ENCODE peak calls at places on chromosomes 16 and 17, in nine cellular contexts. One of them, this sample, is unnamed.

GRCh38 chr16:70430667-70431536 is 8.0 kb downstream of the ST3GAL2 start:
- DNase-seq in left kidney: peak; percentile 75
- DNase-seq in C1 segment of cervical spinal cord: no peak
- DNase-seq in colonic mucosa: no peak
- DNase-seq in activated effector memory CD4-positive, alpha-beta T cell treated with Interleukin-2 at 50 U/mL for 16 hours: peak; percentile 24
- DNase-seq in GM13976: peak; percentile 83
- DNase-seq in ACHN: no peak
- DNase-seq in cardiac muscle cell: no peak
- DNase-seq in mesendoderm: peak; percentile 69
- DNase-seq in this sample: no peak

GRCh38 chr16:82311528-82311927 is 141.5 kb upstream of the MPHOSPH6 start:
- DNase-seq in left kidney: no peak
- DNase-seq in C1 segment of cervical spinal cord: no peak
- DNase-seq in colonic mucosa: no peak
- DNase-seq in activated effector memory CD4-positive, alpha-beta T cell treated with Interleukin-2 at 50 U/mL for 16 hours: no peak
- DNase-seq in GM13976: no peak
- DNase-seq in ACHN: no peak
- DNase-seq in cardiac muscle cell: no peak
- DNase-seq in mesendoderm: no peak
- DNase-seq in this sample: no peak

GRCh38 chr17:4161179-4161559 is 18.2 kb downstream of the CYB5D2 start:
- DNase-seq in left kidney: no peak
- DNase-seq in C1 segment of cervical spinal cord: no peak
- DNase-seq in colonic mucosa: no peak
- DNase-seq in activated effector memory CD4-positive, alpha-beta T cell treated with Interleukin-2 at 50 U/mL for 16 hours: no peak
- DNase-seq in GM13976: no peak
- DNase-seq in ACHN: peak; percentile 52
- DNase-seq in cardiac muscle cell: no peak
- DNase-seq in mesendoderm: peak; percentile 92
- DNase-seq in this sample: peak; percentile 89

GRCh38 chr17:72122336-72122667 is 1.5 kb downstream of the SOX9 start:
- DNase-seq in left kidney: no peak
- DNase-seq in C1 segment of cervical spinal cord: no peak
- DNase-seq in colonic mucosa: no peak
- DNase-seq in activated effector memory CD4-positive, alpha-beta T cell treated with Interleukin-2 at 50 U/mL for 16 hours: no peak
- DNase-seq in GM13976: no peak
- DNase-seq in ACHN: no peak
- DNase-seq in cardiac muscle cell: no peak
- DNase-seq in mesendoderm: no peak
- DNase-seq in this sample: no peak

GRCh38 chr16:1744338-1744840 is 27.0 kb downstream of the NME3 start:
- DNase-seq in left kidney: no peak
- DNase-seq in C1 segment of cervical spinal cord: no peak
- DNase-seq in colonic mucosa: no peak
- DNase-seq in activated effector memory CD4-positive, alpha-beta T cell treated with Interleukin-2 at 50 U/mL for 16 hours: no peak
- DNase-seq in GM13976: no peak
- DNase-seq in ACHN: no peak
- DNase-seq in cardiac muscle cell: no peak
- DNase-seq in mesendoderm: no peak
- DNase-seq in this sample: no peak

GRCh38 chr16:84618428-84619102 is 687 bp upstream of the COTL1 start:
- DNase-seq in left kidney: peak; percentile 75
- DNase-seq in C1 segment of cervical spinal cord: no peak
- DNase-seq in colonic mucosa: no peak
- DNase-seq in activated effector memory CD4-positive, alpha-beta T cell treated with Interleukin-2 at 50 U/mL for 16 hours: no peak
- DNase-seq in GM13976: no peak
- DNase-seq in ACHN: peak; percentile 100
- DNase-seq in cardiac muscle cell: no peak
- DNase-seq in mesendoderm: peak; percentile 98
- DNase-seq in this sample: peak; percentile 98

GRCh38 chr17:37694734-37695133 is 50.1 kb downstream of the HNF1B start:
- DNase-seq in left kidney: no peak
- DNase-seq in C1 segment of cervical spinal cord: no peak
- DNase-seq in colonic mucosa: no peak
- DNase-seq in activated effector memory CD4-positive, alpha-beta T cell treated with Interleukin-2 at 50 U/mL for 16 hours: no peak
- DNase-seq in GM13976: no peak
- DNase-seq in ACHN: no peak
- DNase-seq in cardiac muscle cell: no peak
- DNase-seq in mesendoderm: no peak
- DNase-seq in this sample: no peak

GRCh38 chr16:55732496-55732895 is 76.7 kb downstream of the SLC6A2 start:
- DNase-seq in left kidney: no peak
- DNase-seq in C1 segment of cervical spinal cord: no peak
- DNase-seq in colonic mucosa: no peak
- DNase-seq in activated effector memory CD4-positive, alpha-beta T cell treated with Interleukin-2 at 50 U/mL for 16 hours: no peak
- DNase-seq in GM13976: no peak
- DNase-seq in ACHN: no peak
- DNase-seq in cardiac muscle cell: no peak
- DNase-seq in mesendoderm: no peak
- DNase-seq in this sample: no peak

GRCh38 chr17:45855691-45856315 is 11.1 kb downstream of the SPPL2C start:
- DNase-seq in left kidney: no peak
- DNase-seq in C1 segment of cervical spinal cord: no peak
- DNase-seq in colonic mucosa: no peak
- DNase-seq in activated effector memory CD4-positive, alpha-beta T cell treated with Interleukin-2 at 50 U/mL for 16 hours: no peak
- DNase-seq in GM13976: no peak
- DNase-seq in ACHN: no peak
- DNase-seq in cardiac muscle cell: no peak
- DNase-seq in mesendoderm: no peak
- DNase-seq in this sample: peak; percentile 43

GRCh38 chr17:52148288-52148968 is 10.1 kb downstream of the CA10 start:
- DNase-seq in left kidney: no peak
- DNase-seq in C1 segment of cervical spinal cord: no peak
- DNase-seq in colonic mucosa: no peak
- DNase-seq in activated effector memory CD4-positive, alpha-beta T cell treated with Interleukin-2 at 50 U/mL for 16 hours: no peak
- DNase-seq in GM13976: no peak
- DNase-seq in ACHN: no peak
- DNase-seq in cardiac muscle cell: no peak
- DNase-seq in mesendoderm: no peak
- DNase-seq in this sample: no peak

GRCh38 chr17:850828-851759 is 68.9 kb downstream of the MRM3 start:
- DNase-seq in left kidney: peak; percentile 72
- DNase-seq in C1 segment of cervical spinal cord: no peak
- DNase-seq in colonic mucosa: no peak
- DNase-seq in activated effector memory CD4-positive, alpha-beta T cell treated with Interleukin-2 at 50 U/mL for 16 hours: no peak
- DNase-seq in GM13976: no peak
- DNase-seq in ACHN: no peak
- DNase-seq in cardiac muscle cell: peak; percentile 51
- DNase-seq in mesendoderm: no peak
- DNase-seq in this sample: peak; percentile 71

GRCh38 chr17:14790518-14790917 is 474.6 kb downstream of the PMP22 start:
- DNase-seq in left kidney: peak; percentile 17
- DNase-seq in C1 segment of cervical spinal cord: no peak
- DNase-seq in colonic mucosa: no peak
- DNase-seq in activated effector memory CD4-positive, alpha-beta T cell treated with Interleukin-2 at 50 U/mL for 16 hours: no peak
- DNase-seq in GM13976: no peak
- DNase-seq in ACHN: no peak
- DNase-seq in cardiac muscle cell: peak; percentile 21
- DNase-seq in mesendoderm: no peak
- DNase-seq in this sample: no peak

GRCh38 chr17:1712271-1712670 is 2.1 kb upstream of the TLCD2 start:
- DNase-seq in left kidney: no peak
- DNase-seq in C1 segment of cervical spinal cord: no peak
- DNase-seq in colonic mucosa: no peak
- DNase-seq in activated effector memory CD4-positive, alpha-beta T cell treated with Interleukin-2 at 50 U/mL for 16 hours: no peak
- DNase-seq in GM13976: no peak
- DNase-seq in ACHN: no peak
- DNase-seq in cardiac muscle cell: no peak
- DNase-seq in mesendoderm: no peak
- DNase-seq in this sample: no peak

GRCh38 chr16:46785076-46785845 is 37.1 kb upstream of the MYLK3 start:
- DNase-seq in left kidney: no peak
- DNase-seq in C1 segment of cervical spinal cord: no peak
- DNase-seq in colonic mucosa: no peak
- DNase-seq in activated effector memory CD4-positive, alpha-beta T cell treated with Interleukin-2 at 50 U/mL for 16 hours: no peak
- DNase-seq in GM13976: no peak
- DNase-seq in ACHN: no peak
- DNase-seq in cardiac muscle cell: peak; percentile 31
- DNase-seq in mesendoderm: peak; percentile 71
- DNase-seq in this sample: no peak

GRCh38 chr17:69357701-69358100 is 30.8 kb upstream of the ABCA5 start:
- DNase-seq in left kidney: no peak
- DNase-seq in C1 segment of cervical spinal cord: no peak
- DNase-seq in colonic mucosa: no peak
- DNase-seq in activated effector memory CD4-positive, alpha-beta T cell treated with Interleukin-2 at 50 U/mL for 16 hours: no peak
- DNase-seq in GM13976: no peak
- DNase-seq in ACHN: no peak
- DNase-seq in cardiac muscle cell: peak; percentile 6
- DNase-seq in mesendoderm: peak; percentile 16
- DNase-seq in this sample: no peak

GRCh38 chr17:45318561-45319230 is 1.9 kb upstream of the MAP3K14 start:
- DNase-seq in left kidney: no peak
- DNase-seq in C1 segment of cervical spinal cord: no peak
- DNase-seq in colonic mucosa: peak; percentile 65
- DNase-seq in activated effector memory CD4-positive, alpha-beta T cell treated with Interleukin-2 at 50 U/mL for 16 hours: no peak
- DNase-seq in GM13976: no peak
- DNase-seq in ACHN: no peak
- DNase-seq in cardiac muscle cell: no peak
- DNase-seq in mesendoderm: no peak
- DNase-seq in this sample: no peak

GRCh38 chr16:83769397-83770008 is 38.3 kb upstream of the HSBP1 start:
- DNase-seq in left kidney: no peak
- DNase-seq in C1 segment of cervical spinal cord: no peak
- DNase-seq in colonic mucosa: no peak
- DNase-seq in activated effector memory CD4-positive, alpha-beta T cell treated with Interleukin-2 at 50 U/mL for 16 hours: no peak
- DNase-seq in GM13976: no peak
- DNase-seq in ACHN: no peak
- DNase-seq in cardiac muscle cell: no peak
- DNase-seq in mesendoderm: peak; percentile 76
- DNase-seq in this sample: no peak

GRCh38 chr17:66707051-66707450 is 127.9 kb upstream of the CACNG5 start:
- DNase-seq in left kidney: no peak
- DNase-seq in C1 segment of cervical spinal cord: no peak
- DNase-seq in colonic mucosa: no peak
- DNase-seq in activated effector memory CD4-positive, alpha-beta T cell treated with Interleukin-2 at 50 U/mL for 16 hours: no peak
- DNase-seq in GM13976: no peak
- DNase-seq in ACHN: no peak
- DNase-seq in cardiac muscle cell: no peak
- DNase-seq in mesendoderm: no peak
- DNase-seq in this sample: no peak

GRCh38 chr16:48959204-48959603 is 322.4 kb downstream of the CBLN1 start:
- DNase-seq in left kidney: no peak
- DNase-seq in C1 segment of cervical spinal cord: no peak
- DNase-seq in colonic mucosa: no peak
- DNase-seq in activated effector memory CD4-positive, alpha-beta T cell treated with Interleukin-2 at 50 U/mL for 16 hours: no peak
- DNase-seq in GM13976: no peak
- DNase-seq in ACHN: no peak
- DNase-seq in cardiac muscle cell: peak; percentile 17
- DNase-seq in mesendoderm: no peak
- DNase-seq in this sample: no peak

GRCh38 chr16:51907680-51908079 is 639.3 kb downstream of the TOX3 start:
- DNase-seq in left kidney: no peak
- DNase-seq in C1 segment of cervical spinal cord: no peak
- DNase-seq in colonic mucosa: no peak
- DNase-seq in activated effector memory CD4-positive, alpha-beta T cell treated with Interleukin-2 at 50 U/mL for 16 hours: no peak
- DNase-seq in GM13976: no peak
- DNase-seq in ACHN: no peak
- DNase-seq in cardiac muscle cell: no peak
- DNase-seq in mesendoderm: no peak
- DNase-seq in this sample: no peak

GRCh38 chr17:81037026-81037782 is 2.3 kb downstream of the BAIAP2 start:
- DNase-seq in left kidney: no peak
- DNase-seq in C1 segment of cervical spinal cord: no peak
- DNase-seq in colonic mucosa: no peak
- DNase-seq in activated effector memory CD4-positive, alpha-beta T cell treated with Interleukin-2 at 50 U/mL for 16 hours: no peak
- DNase-seq in GM13976: no peak
- DNase-seq in ACHN: no peak
- DNase-seq in cardiac muscle cell: no peak
- DNase-seq in mesendoderm: no peak
- DNase-seq in this sample: no peak

GRCh38 chr17:81438024-81438664 is 42.9 kb downstream of the BAHCC1 start:
- DNase-seq in left kidney: no peak
- DNase-seq in C1 segment of cervical spinal cord: no peak
- DNase-seq in colonic mucosa: no peak
- DNase-seq in activated effector memory CD4-positive, alpha-beta T cell treated with Interleukin-2 at 50 U/mL for 16 hours: no peak
- DNase-seq in GM13976: no peak
- DNase-seq in ACHN: no peak
- DNase-seq in cardiac muscle cell: no peak
- DNase-seq in mesendoderm: no peak
- DNase-seq in this sample: no peak

GRCh38 chr17:31416503-31416923 is 25.0 kb downstream of the RAB11FIP4 start:
- DNase-seq in left kidney: peak; percentile 64
- DNase-seq in C1 segment of cervical spinal cord: peak; percentile 66
- DNase-seq in colonic mucosa: no peak
- DNase-seq in activated effector memory CD4-positive, alpha-beta T cell treated with Interleukin-2 at 50 U/mL for 16 hours: no peak
- DNase-seq in GM13976: no peak
- DNase-seq in ACHN: no peak
- DNase-seq in cardiac muscle cell: peak; percentile 90
- DNase-seq in mesendoderm: no peak
- DNase-seq in this sample: no peak

GRCh38 chr16:69526831-69527655 is 38.7 kb upstream of the NFAT5 start:
- DNase-seq in left kidney: peak; percentile 67
- DNase-seq in C1 segment of cervical spinal cord: no peak
- DNase-seq in colonic mucosa: no peak
- DNase-seq in activated effector memory CD4-positive, alpha-beta T cell treated with Interleukin-2 at 50 U/mL for 16 hours: no peak
- DNase-seq in GM13976: no peak
- DNase-seq in ACHN: peak; percentile 97
- DNase-seq in cardiac muscle cell: no peak
- DNase-seq in mesendoderm: no peak
- DNase-seq in this sample: no peak

GRCh38 chr17:79740413-79740812 is 9.7 kb downstream of the ENPP7 start:
- DNase-seq in left kidney: peak; percentile 56
- DNase-seq in C1 segment of cervical spinal cord: no peak
- DNase-seq in colonic mucosa: no peak
- DNase-seq in activated effector memory CD4-positive, alpha-beta T cell treated with Interleukin-2 at 50 U/mL for 16 hours: no peak
- DNase-seq in GM13976: no peak
- DNase-seq in ACHN: no peak
- DNase-seq in cardiac muscle cell: peak; percentile 71
- DNase-seq in mesendoderm: peak; percentile 56
- DNase-seq in this sample: no peak

GRCh38 chr16:13833510-13833909 is 86.4 kb upstream of the ERCC4 start:
- DNase-seq in left kidney: no peak
- DNase-seq in C1 segment of cervical spinal cord: no peak
- DNase-seq in colonic mucosa: no peak
- DNase-seq in activated effector memory CD4-positive, alpha-beta T cell treated with Interleukin-2 at 50 U/mL for 16 hours: no peak
- DNase-seq in GM13976: no peak
- DNase-seq in ACHN: no peak
- DNase-seq in cardiac muscle cell: no peak
- DNase-seq in mesendoderm: no peak
- DNase-seq in this sample: no peak

GRCh38 chr16:26765087-26765486 is 301.6 kb upstream of the C16orf82 start:
- DNase-seq in left kidney: peak; percentile 11
- DNase-seq in C1 segment of cervical spinal cord: no peak
- DNase-seq in colonic mucosa: no peak
- DNase-seq in activated effector memory CD4-positive, alpha-beta T cell treated with Interleukin-2 at 50 U/mL for 16 hours: no peak
- DNase-seq in GM13976: no peak
- DNase-seq in ACHN: no peak
- DNase-seq in cardiac muscle cell: no peak
- DNase-seq in mesendoderm: peak; percentile 37
- DNase-seq in this sample: no peak

GRCh38 chr17:41773190-41773588 is 13.3 kb downstream of the JUP start:
- DNase-seq in left kidney: peak; percentile 87
- DNase-seq in C1 segment of cervical spinal cord: no peak
- DNase-seq in colonic mucosa: peak; percentile 94
- DNase-seq in activated effector memory CD4-positive, alpha-beta T cell treated with Interleukin-2 at 50 U/mL for 16 hours: no peak
- DNase-seq in GM13976: no peak
- DNase-seq in ACHN: peak; percentile 87
- DNase-seq in cardiac muscle cell: peak; percentile 65
- DNase-seq in mesendoderm: peak; percentile 82
- DNase-seq in this sample: peak; percentile 81

GRCh38 chr17:7132511-7133094 is 18.0 kb upstream of the ASGR2 start:
- DNase-seq in left kidney: peak; percentile 24
- DNase-seq in C1 segment of cervical spinal cord: no peak
- DNase-seq in colonic mucosa: no peak
- DNase-seq in activated effector memory CD4-positive, alpha-beta T cell treated with Interleukin-2 at 50 U/mL for 16 hours: peak; percentile 22
- DNase-seq in GM13976: peak; percentile 85
- DNase-seq in ACHN: no peak
- DNase-seq in cardiac muscle cell: peak; percentile 10
- DNase-seq in mesendoderm: peak; percentile 97
- DNase-seq in this sample: no peak

GRCh38 chr17:77474292-77474988 is 333.7 kb downstream of the SEC14L1 start:
- DNase-seq in left kidney: no peak
- DNase-seq in C1 segment of cervical spinal cord: no peak
- DNase-seq in colonic mucosa: no peak
- DNase-seq in activated effector memory CD4-positive, alpha-beta T cell treated with Interleukin-2 at 50 U/mL for 16 hours: no peak
- DNase-seq in GM13976: no peak
- DNase-seq in ACHN: no peak
- DNase-seq in cardiac muscle cell: no peak
- DNase-seq in mesendoderm: peak; percentile 26
- DNase-seq in this sample: no peak

GRCh38 chr17:76219670-76220383 is 20.5 kb downstream of the RNF157 start:
- DNase-seq in left kidney: no peak
- DNase-seq in C1 segment of cervical spinal cord: no peak
- DNase-seq in colonic mucosa: no peak
- DNase-seq in activated effector memory CD4-positive, alpha-beta T cell treated with Interleukin-2 at 50 U/mL for 16 hours: no peak
- DNase-seq in GM13976: no peak
- DNase-seq in ACHN: no peak
- DNase-seq in cardiac muscle cell: no peak
- DNase-seq in mesendoderm: no peak
- DNase-seq in this sample: no peak

This sample was measured in HFFc6.